ENCODE peak calls at places on chromosomes 11 and 22, in five cellular contexts. G is H9; P is stimulated activated CD4-positive, alpha-beta T cell treated with anti-CD3 and anti-CD28 coated beads, Interleukin-4, amount 100 ng/mL, for 1 hour; M is activated T-cell treated with anti-CD3 and anti-CD28 coated beads, Interleukin-2, amount 50 U/mL, for 72 hours; K is activated CD4-positive, alpha-beta T cell treated with anti-CD3 and anti-CD28 coated beads, Interleukin-2, amount 50 U/mL, for 48 hours. B is an unnamed sample.

GRCh38 chr11:65792456-65792855 is 5.6 kb downstream of the OVOL1 start:
- DNase-seq in P (no peak), G (no peak), K (no peak), M (no peak), B (no peak)

GRCh38 chr22:19611590-19611989 is 87.4 kb upstream of the CLDN5 start:
- DNase-seq in K (no peak), M (no peak), G (no peak), P (no peak), B (no peak)

GRCh38 chr11:77086521-77087472 is 15.8 kb upstream of the OMP start:
- DNase-seq in K (no peak), P (no peak), M (no peak), G (no peak), B (no peak)

GRCh38 chr11:106880121-106880520 is 138.2 kb downstream of the GUCY1A2 start:
- DNase-seq in K (no peak), G (peak), P (no peak), M (no peak), B (no peak)

GRCh38 chr11:70916321-70916720 is 336.1 kb downstream of the SHANK2 start:
- DNase-seq in G (no peak), K (no peak), P (no peak), M (no peak), B (no peak)

GRCh38 chr11:124725719-124726105 is 14.0 kb upstream of the NRGN start:
- DNase-seq in M (no peak), G (no peak), K (no peak), P (no peak), B (no peak)

GRCh38 chr22:49763138-49763537 is 64.5 kb downstream of the BRD1 start:
- DNase-seq in P (no peak), K (no peak), G (no peak), M (no peak), B (no peak)

GRCh38 chr22:17176715-17177114 is 17.6 kb upstream of the HDHD5 start:
- DNase-seq in K (no peak), G (no peak), P (no peak), M (no peak), B (no peak)

GRCh38 chr11:8813658-8814057 is 97.3 kb upstream of the AKIP1 start:
- DNase-seq in M (peak), K (peak), G (peak), P (peak), B (peak)

GRCh38 chr11:13210424-13210823 is 67.2 kb upstream of the BMAL1 start:
- DNase-seq in P (peak), K (peak), G (peak), M (no peak), B (peak)

B was measured in AG20443.